ENCODE peak calls at places on chromosomes 5 and 9, in seven cellular contexts. One of them, this sample, is unnamed.

GRCh38 chr5:50967388-50968039 is 301.1 kb downstream of the PARP8 start:
- DNase-seq in stimulated activated CD4-positive, alpha-beta T cell treated with anti-CD3 and anti-CD28 coated beads, Interleukin-4, amount 100 ng/mL, for 4 hours: no peak
- DNase-seq in mesendoderm: peak; percentile 57
- DNase-seq in GM23248: peak; percentile 23
- DNase-seq in mucosa of gallbladder: no peak
- DNase-seq in astrocyte: no peak
- DNase-seq in EH: peak; percentile 25
- DNase-seq in this sample: peak; percentile 7

GRCh38 chr5:149367249-149367971 is 9.6 kb downstream of the PCYOX1L start:
- DNase-seq in stimulated activated CD4-positive, alpha-beta T cell treated with anti-CD3 and anti-CD28 coated beads, Interleukin-4, amount 100 ng/mL, for 4 hours: peak; percentile 32
- DNase-seq in mesendoderm: peak; percentile 94
- DNase-seq in GM23248: peak; percentile 79
- DNase-seq in mucosa of gallbladder: peak; percentile 67
- DNase-seq in astrocyte: peak; percentile 18
- DNase-seq in EH: peak; percentile 87
- DNase-seq in this sample: peak; percentile 52

GRCh38 chr5:143334903-143335302 is 68.6 kb downstream of the NR3C1 start:
- DNase-seq in stimulated activated CD4-positive, alpha-beta T cell treated with anti-CD3 and anti-CD28 coated beads, Interleukin-4, amount 100 ng/mL, for 4 hours: no peak
- DNase-seq in mesendoderm: no peak
- DNase-seq in GM23248: no peak
- DNase-seq in mucosa of gallbladder: no peak
- DNase-seq in astrocyte: no peak
- DNase-seq in EH: no peak
- DNase-seq in this sample: no peak

GRCh38 chr5:35202319-35203111 is 27.8 kb downstream of the PRLR start:
- DNase-seq in stimulated activated CD4-positive, alpha-beta T cell treated with anti-CD3 and anti-CD28 coated beads, Interleukin-4, amount 100 ng/mL, for 4 hours: peak; percentile 5
- DNase-seq in mesendoderm: peak; percentile 83
- DNase-seq in GM23248: peak; percentile 76
- DNase-seq in mucosa of gallbladder: peak; percentile 43
- DNase-seq in astrocyte: peak; percentile 20
- DNase-seq in EH: peak; percentile 80
- DNase-seq in this sample: no peak

GRCh38 chr9:115073456-115073855 is 44.5 kb downstream of the TNC start:
- DNase-seq in stimulated activated CD4-positive, alpha-beta T cell treated with anti-CD3 and anti-CD28 coated beads, Interleukin-4, amount 100 ng/mL, for 4 hours: no peak
- DNase-seq in mesendoderm: no peak
- DNase-seq in GM23248: no peak
- DNase-seq in mucosa of gallbladder: no peak
- DNase-seq in astrocyte: no peak
- DNase-seq in EH: no peak
- DNase-seq in this sample: no peak

GRCh38 chr9:91131433-91131839 is 230.3 kb downstream of the AUH start:
- DNase-seq in stimulated activated CD4-positive, alpha-beta T cell treated with anti-CD3 and anti-CD28 coated beads, Interleukin-4, amount 100 ng/mL, for 4 hours: peak; percentile 48
- DNase-seq in mesendoderm: no peak
- DNase-seq in GM23248: peak; percentile 97
- DNase-seq in mucosa of gallbladder: peak; percentile 56
- DNase-seq in astrocyte: peak; percentile 98
- DNase-seq in EH: peak; percentile 98
- DNase-seq in this sample: peak; percentile 71

GRCh38 chr9:19703702-19704101 is 85.1 kb downstream of the SLC24A2 start:
- DNase-seq in stimulated activated CD4-positive, alpha-beta T cell treated with anti-CD3 and anti-CD28 coated beads, Interleukin-4, amount 100 ng/mL, for 4 hours: no peak
- DNase-seq in mesendoderm: no peak
- DNase-seq in GM23248: no peak
- DNase-seq in mucosa of gallbladder: no peak
- DNase-seq in astrocyte: no peak
- DNase-seq in EH: no peak
- DNase-seq in this sample: no peak

GRCh38 chr9:22452415-22453010 is 5.9 kb downstream of the DMRTA1 start:
- DNase-seq in stimulated activated CD4-positive, alpha-beta T cell treated with anti-CD3 and anti-CD28 coated beads, Interleukin-4, amount 100 ng/mL, for 4 hours: peak; percentile 9
- DNase-seq in mesendoderm: peak; percentile 33
- DNase-seq in GM23248: peak; percentile 46
- DNase-seq in mucosa of gallbladder: peak; percentile 53
- DNase-seq in astrocyte: no peak
- DNase-seq in EH: peak; percentile 20
- DNase-seq in this sample: peak; percentile 29

GRCh38 chr9:33750307-33750838 is 45.0 kb upstream of the PRSS3 start:
- DNase-seq in stimulated activated CD4-positive, alpha-beta T cell treated with anti-CD3 and anti-CD28 coated beads, Interleukin-4, amount 100 ng/mL, for 4 hours: no peak
- DNase-seq in mesendoderm: no peak
- DNase-seq in GM23248: peak; percentile 67
- DNase-seq in mucosa of gallbladder: peak; percentile 14
- DNase-seq in astrocyte: no peak
- DNase-seq in EH: peak; percentile 31
- DNase-seq in this sample: no peak

GRCh38 chr5:52989025-52989780 is at the start of gene ITGA2:
- DNase-seq in stimulated activated CD4-positive, alpha-beta T cell treated with anti-CD3 and anti-CD28 coated beads, Interleukin-4, amount 100 ng/mL, for 4 hours: no peak
- DNase-seq in mesendoderm: peak; percentile 62
- DNase-seq in GM23248: peak; percentile 76
- DNase-seq in mucosa of gallbladder: peak; percentile 38
- DNase-seq in astrocyte: no peak
- DNase-seq in EH: peak; percentile 60
- DNase-seq in this sample: peak; percentile 64

GRCh38 chr9:34559616-34560546 is 29.6 kb downstream of the CNTFR start:
- DNase-seq in stimulated activated CD4-positive, alpha-beta T cell treated with anti-CD3 and anti-CD28 coated beads, Interleukin-4, amount 100 ng/mL, for 4 hours: no peak
- DNase-seq in mesendoderm: no peak
- DNase-seq in GM23248: peak; percentile 81
- DNase-seq in mucosa of gallbladder: peak; percentile 71
- DNase-seq in astrocyte: peak; percentile 40
- DNase-seq in EH: peak; percentile 71
- DNase-seq in this sample: no peak

GRCh38 chr5:180975338-180975737 is 13.3 kb upstream of the BTNL3 start:
- DNase-seq in stimulated activated CD4-positive, alpha-beta T cell treated with anti-CD3 and anti-CD28 coated beads, Interleukin-4, amount 100 ng/mL, for 4 hours: no peak
- DNase-seq in mesendoderm: no peak
- DNase-seq in GM23248: no peak
- DNase-seq in mucosa of gallbladder: no peak
- DNase-seq in astrocyte: no peak
- DNase-seq in EH: no peak
- DNase-seq in this sample: no peak

GRCh38 chr5:110086658-110087388 is 397.1 kb downstream of the MAN2A1 start:
- DNase-seq in stimulated activated CD4-positive, alpha-beta T cell treated with anti-CD3 and anti-CD28 coated beads, Interleukin-4, amount 100 ng/mL, for 4 hours: peak; percentile 58
- DNase-seq in mesendoderm: no peak
- DNase-seq in GM23248: peak; percentile 97
- DNase-seq in mucosa of gallbladder: peak; percentile 22
- DNase-seq in astrocyte: peak; percentile 95
- DNase-seq in EH: peak; percentile 24
- DNase-seq in this sample: peak; percentile 48

GRCh38 chr5:146945722-146946121 is 67.2 kb upstream of the PPP2R2B start:
- DNase-seq in stimulated activated CD4-positive, alpha-beta T cell treated with anti-CD3 and anti-CD28 coated beads, Interleukin-4, amount 100 ng/mL, for 4 hours: no peak
- DNase-seq in mesendoderm: no peak
- DNase-seq in GM23248: no peak
- DNase-seq in mucosa of gallbladder: no peak
- DNase-seq in astrocyte: no peak
- DNase-seq in EH: no peak
- DNase-seq in this sample: no peak

GRCh38 chr9:83219924-83220438 is 157.0 kb upstream of the RASEF start:
- DNase-seq in stimulated activated CD4-positive, alpha-beta T cell treated with anti-CD3 and anti-CD28 coated beads, Interleukin-4, amount 100 ng/mL, for 4 hours: no peak
- DNase-seq in mesendoderm: no peak
- DNase-seq in GM23248: no peak
- DNase-seq in mucosa of gallbladder: no peak
- DNase-seq in astrocyte: no peak
- DNase-seq in EH: no peak
- DNase-seq in this sample: no peak

This sample was measured in prostate gland.